ENCODE peak calls at places on chromosomes 3 and 15, in five cellular contexts. Y is brain microvascular endothelial cell, H is AG10803, S is thoracic aorta, A is psoas muscle. W is an unnamed sample.

GRCh38 chr3:31191354-31191753 is 296.9 kb upstream of the GADL1 start:
- DNase-seq in Y (no peak), H (no peak), S (no peak), A (no peak), W (no peak)

GRCh38 chr3:32495085-32495484 is 7.6 kb downstream of the CMTM6 start:
- DNase-seq in Y (no peak), H (no peak), S (no peak), A (no peak), W (no peak)

GRCh38 chr3:50235716-50236483 is at the start of gene GNAI2:
- DNase-seq in Y (peak), H (peak), S (peak), A (peak), W (peak)

GRCh38 chr15:82647045-82647834 is at the start of gene CPEB1:
- DNase-seq in Y (no peak), H (peak), S (no peak), A (peak), W (peak)

GRCh38 chr3:123419850-123420292 is 29.0 kb downstream of the ADCY5 start:
- DNase-seq in Y (no peak), H (no peak), S (peak), A (no peak), W (no peak)

GRCh38 chr15:52680041-52680391 is 828 bp upstream of the ATOSA start:
- DNase-seq in Y (peak), H (peak), S (no peak), A (no peak), W (no peak)

GRCh38 chr3:43445820-43446219 is 159.5 kb downstream of the SNRK start:
- DNase-seq in Y (no peak), H (no peak), S (no peak), A (no peak), W (no peak)

GRCh38 chr15:39301589-39301999 is 279.3 kb upstream of the THBS1 start:
- DNase-seq in Y (no peak), H (peak), S (no peak), A (no peak), W (no peak)

GRCh38 chr3:185312006-185312405 is 50.9 kb upstream of the MAP3K13 start:
- DNase-seq in Y (no peak), H (no peak), S (no peak), A (no peak), W (no peak)

GRCh38 chr3:149736180-149737100 is 15.8 kb downstream of the COMMD2 start:
- DNase-seq in Y (peak), H (peak), S (no peak), A (no peak), W (no peak)

GRCh38 chr3:58020740-58021071 is 12.5 kb downstream of the FLNB start:
- DNase-seq in Y (no peak), H (no peak), S (no peak), A (no peak), W (no peak)

GRCh38 chr3:193515884-193516438 is 38.7 kb downstream of the ATP13A4 start:
- DNase-seq in Y (no peak), H (no peak), S (no peak), A (no peak), W (no peak)

GRCh38 chr3:102194760-102195159 is 240.1 kb upstream of the ZPLD1 start:
- DNase-seq in Y (no peak), H (no peak), S (no peak), A (no peak), W (no peak)

GRCh38 chr15:27324871-27325270 is 353.9 kb downstream of the GABRG3 start:
- DNase-seq in Y (no peak), H (no peak), S (no peak), A (no peak), W (no peak)

GRCh38 chr3:100042144-100042543 is 72.2 kb downstream of the FILIP1L start:
- DNase-seq in Y (peak), H (peak), S (no peak), A (no peak), W (no peak)

GRCh38 chr3:122739172-122739571 is 54.5 kb downstream of the HSPBAP1 start:
- DNase-seq in Y (no peak), H (no peak), S (no peak), A (no peak), W (no peak)

GRCh38 chr3:50339485-50340196 is 995 bp downstream of the RASSF1 start:
- DNase-seq in Y (peak), H (peak), S (no peak), A (no peak), W (no peak)

DNA sequence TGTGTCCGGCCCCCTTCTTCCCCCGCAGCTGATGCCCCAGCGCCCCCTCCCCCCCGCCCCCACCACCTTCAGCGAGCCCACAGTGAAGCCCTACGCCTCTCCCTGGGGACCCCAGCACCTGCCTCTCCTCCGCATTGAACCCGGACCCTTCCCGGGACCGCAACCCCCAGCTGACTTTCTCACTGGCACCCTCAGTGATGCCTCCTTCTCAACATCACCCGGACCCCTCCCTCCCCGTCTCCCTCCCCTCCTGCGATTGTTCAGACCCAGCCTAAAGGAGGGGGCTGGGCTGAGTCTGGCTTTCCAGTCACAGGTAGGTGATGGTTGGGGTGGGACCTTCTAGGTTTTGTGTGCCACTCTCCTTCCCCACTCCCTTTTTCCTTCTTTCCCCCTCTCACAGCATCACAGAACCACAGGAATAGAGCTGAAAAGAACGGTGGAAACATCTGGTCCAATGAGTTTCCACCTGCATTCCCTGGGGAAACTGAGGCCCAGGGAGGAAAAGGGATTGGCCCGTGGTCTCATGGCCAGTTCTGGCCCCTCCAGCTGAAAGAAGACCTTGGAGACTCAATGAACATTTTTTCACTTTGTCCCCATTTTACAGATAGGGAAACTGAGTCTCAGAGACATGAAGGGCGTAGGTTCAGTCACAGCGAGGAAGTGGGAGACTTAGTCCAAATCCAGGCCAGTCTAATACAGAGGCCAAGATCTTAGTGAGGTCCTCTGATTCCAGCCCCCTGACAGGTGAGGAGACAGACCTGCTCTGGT is 828 bp downstream of the CAND2 start:
- DNase-seq in Y (no peak), H (no peak), S (no peak), A (no peak), W (no peak)
- H3K4me3 ChIP-seq in Y (peak), H (peak), S (peak), A (peak), W (peak)

DNA sequence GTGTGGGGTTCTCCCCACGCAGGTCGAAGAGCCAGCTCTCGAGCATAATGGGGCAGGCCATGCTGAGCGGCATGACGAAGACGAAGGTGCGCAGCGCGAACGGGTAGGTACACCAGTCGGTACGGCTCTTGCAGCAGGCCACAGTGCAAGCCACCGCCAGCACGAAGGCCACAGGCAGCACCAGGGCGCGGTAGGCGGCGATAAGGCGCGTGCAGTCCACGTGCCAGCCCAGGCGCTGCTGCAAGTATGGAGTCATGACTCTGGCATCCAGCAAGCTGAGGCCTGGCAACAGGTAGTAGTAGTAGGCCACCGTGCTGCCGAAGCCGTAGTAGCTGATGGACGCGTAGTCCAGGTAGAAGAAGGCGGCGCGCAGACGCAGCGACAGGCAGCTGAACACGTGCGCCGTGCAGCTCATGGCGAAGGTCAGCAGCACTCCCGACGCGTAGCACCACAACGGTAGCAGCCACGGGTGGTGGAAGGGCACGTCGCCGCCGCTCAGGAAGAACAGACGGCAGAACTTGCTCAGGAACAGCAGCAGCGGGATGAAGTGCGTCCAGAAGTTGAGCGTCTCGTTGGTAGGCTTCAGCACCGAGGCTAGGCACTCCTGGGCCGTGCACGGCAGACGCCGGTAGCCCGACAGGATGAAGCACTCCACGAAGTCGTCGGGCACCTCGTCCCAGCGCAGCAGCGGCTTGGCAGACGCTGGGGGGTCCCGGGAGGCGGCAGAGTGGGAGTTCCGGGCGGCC is 781 bp downstream of the PAQR9 start:
- DNase-seq in Y (no peak), H (no peak), S (no peak), A (no peak), W (no peak)
- H3K4me3 ChIP-seq in Y (peak), H (peak), S (peak), A (peak), W (no peak)

GRCh38 chr15:36884404-36885335 is 215.7 kb downstream of the MEIS2 start:
- DNase-seq in Y (no peak), H (no peak), S (no peak), A (no peak), W (no peak)

GRCh38 chr15:36885709-36886108 is 214.6 kb downstream of the MEIS2 start:
- DNase-seq in Y (no peak), H (no peak), S (no peak), A (no peak), W (no peak)

GRCh38 chr15:36882487-36883108 is 217.8 kb downstream of the MEIS2 start:
- DNase-seq in Y (no peak), H (no peak), S (no peak), A (no peak), W (no peak)

GRCh38 chr15:36886135-36887011 is 214.0 kb downstream of the MEIS2 start:
- DNase-seq in Y (no peak), H (no peak), S (no peak), A (no peak), W (no peak)

DNA sequence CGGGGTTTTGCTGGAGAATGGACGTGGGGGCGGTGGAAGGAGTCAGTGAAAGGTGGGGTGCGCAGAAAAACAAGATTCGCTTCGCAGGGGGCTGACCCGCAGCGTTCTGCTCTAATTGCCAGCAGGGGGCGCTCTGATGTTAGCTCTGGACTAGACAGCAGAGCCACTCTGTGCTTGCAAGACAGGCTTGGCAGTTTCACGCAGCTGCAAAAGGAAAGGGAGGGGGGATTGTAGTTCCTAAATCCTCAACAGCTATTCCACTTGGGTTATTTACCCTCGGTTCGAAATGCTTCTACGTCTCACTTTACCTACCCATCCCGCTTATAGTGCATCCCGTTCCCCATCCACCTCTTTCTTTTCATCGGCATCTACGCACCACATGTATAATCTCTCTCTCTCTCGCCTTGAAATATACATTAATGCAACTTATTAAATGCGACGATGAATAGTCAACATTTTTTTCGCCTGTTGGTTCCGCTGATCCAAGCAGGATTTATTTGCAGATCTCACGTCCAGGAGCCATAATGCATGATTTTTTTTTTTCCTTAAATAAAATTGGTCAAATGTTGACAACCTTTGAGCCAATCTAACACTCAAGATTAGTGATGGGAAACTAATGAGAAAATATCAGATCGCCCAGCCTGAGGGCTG is 216.5 kb downstream of the MEIS2 start:
- DNase-seq in Y (peak), H (peak), S (peak), A (peak), W (peak)
- H3K4me3 ChIP-seq in Y (no peak), H (peak), S (peak), A (peak), W (no peak)

GRCh38 chr3:71388535-71389120 is 194.9 kb downstream of the FOXP1 start:
- DNase-seq in Y (no peak), H (no peak), S (no peak), A (no peak), W (no peak)
- H3K4me3 ChIP-seq in Y (no peak), H (no peak), S (no peak), A (no peak), W (no peak)

W was measured in Jurkat, Clone E6-1.